ENCODE peak calls at places on chromosomes 11 and 22, in six cellular contexts. P is A549; W is AG09309; B is OCI-LY7; M is activated CD8-positive, alpha-beta T cell treated with anti-CD3 and anti-CD28 coated beads for 36 hours; C is thoracic aorta. Z is an unnamed sample.

GRCh38 chr11:112977620-112978212 is 16.5 kb downstream of the NCAM1 start:
- DNase-seq in P (no peak), M (no peak), C (no peak), B (no peak), W (peak), Z (no peak)

GRCh38 chr22:40276877-40277823 is 69.2 kb upstream of the ADSL start:
- DNase-seq in W (no peak), B (no peak), C (no peak), M (no peak), P (no peak), Z (no peak)

GRCh38 chr11:60428517-60428916 is 855 bp upstream of the MS4A5 start:
- DNase-seq in C (no peak), B (no peak), P (no peak), M (no peak), W (no peak), Z (no peak)

GRCh38 chr11:98955551-98955950 is 65.2 kb upstream of the CNTN5 start:
- DNase-seq in C (no peak), W (no peak), P (no peak), B (no peak), M (no peak), Z (no peak)

GRCh38 chr11:116461789-116462188 is 311.0 kb downstream of the BUD13 start:
- DNase-seq in W (no peak), B (no peak), M (no peak), P (no peak), C (no peak), Z (no peak)

GRCh38 chr11:13358871-13359270 is 81.3 kb downstream of the BMAL1 start:
- DNase-seq in M (no peak), P (no peak), B (no peak), W (no peak), C (no peak), Z (no peak)

GRCh38 chr11:69558519-69558941 is 77.1 kb downstream of the LINC01488 start:
- DNase-seq in B (no peak), C (no peak), M (peak), P (no peak), W (no peak), Z (no peak)

GRCh38 chr11:2582958-2583604 is 116.7 kb downstream of the KCNQ1OT1 start:
- DNase-seq in P (no peak), B (no peak), W (no peak), C (no peak), M (no peak), Z (no peak)

GRCh38 chr11:7513210-7514098 is at the start of gene PPFIBP2:
- DNase-seq in M (peak), B (peak), P (peak), C (peak), W (no peak), Z (peak)

GRCh38 chr11:125674210-125674609 is 6.4 kb downstream of the ACRV1 start:
- DNase-seq in W (no peak), C (no peak), B (no peak), M (no peak), P (no peak), Z (no peak)

GRCh38 chr22:35629406-35630234 is 12.5 kb upstream of the MB start:
- DNase-seq in M (peak), C (peak), P (peak), W (peak), B (peak), Z (peak)

GRCh38 chr11:43922295-43922648 is 20.2 kb upstream of the C11orf96 start:
- DNase-seq in M (no peak), W (no peak), P (no peak), B (no peak), C (no peak), Z (no peak)

GRCh38 chr11:93567406-93567819 is 24.2 kb upstream of the SMCO4 start:
- DNase-seq in M (no peak), C (peak), W (no peak), P (no peak), B (no peak), Z (no peak)

GRCh38 chr11:75524576-75525432 is 937 bp downstream of the GDPD5 start:
- DNase-seq in M (peak), C (no peak), P (peak), B (peak), W (no peak), Z (no peak)

GRCh38 chr11:127056338-127056971 is 55.9 kb upstream of the KIRREL3 start:
- DNase-seq in W (no peak), B (no peak), M (peak), P (no peak), C (no peak), Z (no peak)

GRCh38 chr11:23605001-23605400 is 744.7 kb upstream of the CCDC179 start:
- DNase-seq in M (no peak), C (no peak), P (no peak), B (no peak), W (no peak), Z (no peak)

GRCh38 chr11:100922116-100922515 is 207.5 kb downstream of the PGR start:
- DNase-seq in W (no peak), M (no peak), B (no peak), P (no peak), C (no peak), Z (no peak)

GRCh38 chr11:57481315-57481714 is 21.0 kb downstream of the RTN4RL2 start:
- DNase-seq in M (no peak), W (no peak), C (no peak), P (no peak), B (no peak), Z (no peak)

GRCh38 chr11:69865707-69866106 is 46.5 kb upstream of the FGF3 start:
- DNase-seq in B (no peak), C (no peak), P (no peak), M (no peak), W (no peak), Z (no peak)

GRCh38 chr11:56846631-56847400 is 98.3 kb upstream of the OR9G4 start:
- DNase-seq in M (no peak), W (no peak), B (no peak), C (no peak), P (no peak), Z (no peak)

GRCh38 chr11:111387318-111387863 is 8.3 kb upstream of the POU2AF1 start:
- DNase-seq in B (no peak), C (no peak), M (no peak), P (no peak), W (no peak), Z (no peak)

GRCh38 chr11:62921573-62922188 is 518 bp upstream of the CHRM1 start:
- DNase-seq in P (no peak), B (no peak), W (no peak), M (peak), C (no peak), Z (no peak)

GRCh38 chr11:112176077-112176476 is 765 bp downstream of the BCO2 start:
- DNase-seq in M (no peak), C (no peak), P (no peak), B (no peak), W (no peak), Z (no peak)

GRCh38 chr11:62144641-62145255 is 20.9 kb downstream of the INCENP start:
- DNase-seq in M (no peak), C (no peak), B (no peak), W (no peak), P (no peak), Z (no peak)

GRCh38 chr11:28910926-28911325 is 802.7 kb downstream of the METTL15 start:
- DNase-seq in W (peak), M (no peak), C (no peak), P (no peak), B (no peak), Z (no peak)

GRCh38 chr11:128506384-128506783 is 81.0 kb downstream of the ETS1 start:
- DNase-seq in C (no peak), B (no peak), W (no peak), M (peak), P (no peak), Z (no peak)
- TF ChIP-seq CTCF in C (no peak), B (no peak), W (no peak), M (no peak), P (no peak), Z (no peak)

GRCh38 chr11:86952933-86953637 is 2.1 kb downstream of the FZD4 start:
- DNase-seq in C (no peak), B (no peak), W (no peak), M (no peak), P (no peak), Z (no peak)
- TF ChIP-seq CTCF in C (no peak), B (no peak), W (no peak), M (no peak), P (no peak), Z (no peak)

DNA sequence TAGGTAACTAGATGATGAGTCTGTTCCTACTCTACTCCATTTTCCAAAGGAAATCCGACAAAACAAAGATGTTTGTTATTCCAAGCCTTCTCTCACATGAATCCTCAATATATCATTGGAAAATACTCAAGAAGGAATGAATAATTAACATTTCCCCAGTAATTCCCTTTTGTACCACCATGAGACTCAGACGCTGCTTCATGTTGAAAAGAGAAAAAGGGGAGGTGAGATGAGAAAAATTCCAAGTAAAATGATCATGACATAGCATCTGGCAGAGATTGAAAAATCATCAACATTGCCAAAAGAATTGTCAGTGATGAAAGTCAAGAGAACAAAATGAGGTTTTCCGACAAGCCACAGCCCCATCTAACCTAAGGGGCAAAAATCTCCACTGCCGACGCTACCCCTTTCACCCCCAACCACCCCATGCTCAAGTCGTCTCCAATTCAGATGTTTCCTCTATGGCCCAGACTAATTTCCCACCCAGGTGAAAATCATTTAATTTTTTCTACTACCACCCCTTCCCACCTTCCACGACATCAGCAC is 1.3 kb downstream of the RAB6A start:
- DNase-seq in C (no peak), M (peak), P (peak), W (no peak), B (peak), Z (no peak)
- TF ChIP-seq CTCF in C (peak), M (no peak), P (peak), W (peak), B (peak), Z (no peak)

GRCh38 chr22:31139866-31140716 is at the start of gene PLA2G3:
- DNase-seq in W (no peak), M (no peak), B (no peak), P (no peak), C (no peak), Z (no peak)
- TF ChIP-seq CTCF in W (peak), M (no peak), B (no peak), P (no peak), C (no peak), Z (no peak)